ENCODE peak calls at places on chromosomes 12 and 14, in four cellular contexts. P is aorta, B is pancreas, M is tibial nerve. N is an unnamed sample.

GRCh38 chr12:50505945-50506344 is 1.2 kb downstream of the DIP2B start:
- DNase-seq in P (no peak), B (no peak), M (peak), N (peak)

GRCh38 chr14:97976861-97977260 is 1179.7 kb downstream of the VRK1 start:
- DNase-seq in P (no peak), B (no peak), M (peak), N (no peak)

GRCh38 chr14:104824353-104824997 is 23.6 kb downstream of the ZBTB42 start:
- DNase-seq in P (no peak), B (no peak), M (no peak), N (no peak)

GRCh38 chr12:26906704-26907103 is 31.1 kb downstream of the INTS13 start:
- DNase-seq in P (no peak), B (peak), M (no peak), N (no peak)

GRCh38 chr12:111715242-111715641 is 29.4 kb downstream of the ACAD10 start:
- DNase-seq in P (no peak), B (no peak), M (no peak), N (no peak)

GRCh38 chr12:50192908-50193307 is 25.7 kb upstream of the CERS5 start:
- DNase-seq in P (no peak), B (no peak), M (no peak), N (no peak)

GRCh38 chr12:131711551-131712205 is 788 bp downstream of the SFSWAP start:
- DNase-seq in P (no peak), B (no peak), M (no peak), N (no peak)

GRCh38 chr12:84911331-84912190 is 1.0 kb downstream of the SLC6A15 start:
- DNase-seq in P (peak), B (peak), M (peak), N (peak)

GRCh38 chr12:57454566-57455373 is at the start of gene INHBE:
- DNase-seq in P (no peak), B (peak), M (no peak), N (no peak)

GRCh38 chr12:1853716-1854115 is 33.4 kb downstream of the LRTM2 start:
- DNase-seq in P (no peak), B (no peak), M (no peak), N (no peak)

GRCh38 chr12:44930972-44931600 is 55.0 kb upstream of the NELL2 start:
- DNase-seq in P (no peak), B (no peak), M (no peak), N (no peak)

GRCh38 chr14:36931796-36932195 is 240.6 kb downstream of the SLC25A21 start:
- DNase-seq in P (no peak), B (no peak), M (no peak), N (no peak)

GRCh38 chr14:98382662-98383061 is 889.3 kb downstream of the BCL11B start:
- DNase-seq in P (no peak), B (no peak), M (no peak), N (no peak)

GRCh38 chr14:100221419-100222218 is 17.3 kb upstream of the YY1 start:
- DNase-seq in P (no peak), B (peak), M (peak), N (no peak)

GRCh38 chr14:65751510-65751909 is 339.0 kb downstream of the FUT8 start:
- DNase-seq in P (no peak), B (no peak), M (no peak), N (no peak)

GRCh38 chr12:101906226-101906625 is 28.8 kb downstream of the DRAM1 start:
- DNase-seq in P (no peak), B (no peak), M (no peak), N (no peak)

GRCh38 chr12:107917912-107918800 is 143.7 kb downstream of the ASCL4 start:
- DNase-seq in P (no peak), B (peak), M (no peak), N (no peak)

GRCh38 chr14:47676301-47676617 is 854 bp upstream of the MDGA2 start:
- DNase-seq in P (peak), B (no peak), M (no peak), N (no peak)

GRCh38 chr14:47675239-47675488 is 241 bp downstream of the MDGA2 start:
- DNase-seq in P (no peak), B (no peak), M (no peak), N (no peak)

GRCh38 chr14:47675489-47676300 is at the start of gene MDGA2:
- DNase-seq in P (peak), B (no peak), M (no peak), N (peak)

GRCh38 chr14:47674148-47674545 is 1.3 kb downstream of the MDGA2 start:
- DNase-seq in P (peak), B (no peak), M (no peak), N (no peak)

GRCh38 chr14:47674546-47675238 is 713 bp downstream of the MDGA2 start:
- DNase-seq in P (peak), B (no peak), M (no peak), N (peak)
- H3K4me3 ChIP-seq in P (no peak), B (no peak), M (peak), N (peak)

GRCh38 chr12:47736877-47737676 is 11.8 kb upstream of the ENDOU start:
- DNase-seq in P (peak), B (peak), M (peak), N (peak)

GRCh38 chr12:47734725-47735480 is 9.6 kb upstream of the ENDOU start:
- DNase-seq in P (no peak), B (no peak), M (no peak), N (peak)

GRCh38 chr12:47737936-47738335 is 12.6 kb upstream of the ENDOU start:
- DNase-seq in P (no peak), B (no peak), M (no peak), N (no peak)

GRCh38 chr12:47736216-47736615 is 10.9 kb upstream of the ENDOU start:
- DNase-seq in P (no peak), B (no peak), M (no peak), N (no peak)

GRCh38 chr12:47735649-47736048 is 10.4 kb upstream of the ENDOU start:
- DNase-seq in P (no peak), B (no peak), M (no peak), N (no peak)
- H3K27ac ChIP-seq in P (no peak), B (no peak), M (peak), N (peak)

GRCh38 chr14:69259176-69259530 is 805 bp upstream of the GALNT16 start:
- DNase-seq in P (no peak), B (no peak), M (no peak), N (no peak)
- H3K4me3 ChIP-seq in P (peak), B (no peak), M (peak), N (peak)

GRCh38 chr12:55845349-55845748 is 2.6 kb upstream of the MMP19 start:
- DNase-seq in P (peak), B (no peak), M (no peak), N (no peak)
- H3K27ac ChIP-seq in P (no peak), B (no peak), M (no peak), N (no peak)

DNA sequence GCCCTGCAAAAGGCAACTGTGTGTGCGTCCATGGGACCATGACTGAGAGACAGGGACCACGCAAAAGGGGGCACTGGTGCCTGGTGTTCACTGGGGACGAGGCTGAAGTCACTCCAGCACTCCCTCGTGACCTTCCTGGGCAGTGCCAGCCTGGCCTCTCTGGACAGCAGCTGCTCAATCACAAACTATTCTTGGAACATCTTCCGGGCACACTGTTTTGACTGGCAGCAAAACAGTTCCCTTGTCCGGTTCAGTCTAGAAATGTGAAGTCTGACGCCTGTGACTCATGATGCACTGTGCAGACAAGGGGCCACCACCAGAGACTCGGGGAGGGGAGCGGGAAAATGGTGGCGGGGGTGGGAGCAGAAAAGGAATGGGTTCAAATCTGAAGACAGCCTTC is 20.8 kb downstream of the SNRNP35 start:
- DNase-seq in P (peak), B (no peak), M (no peak), N (peak)
- H3K4me3 ChIP-seq in P (no peak), B (no peak), M (no peak), N (no peak)